ENCODE peak calls at places on chromosomes 3 and 15, in four cellular contexts. W, P, C and A are unnamed samples.

GRCh38 chr3:128504957-128505730 is 12.1 kb upstream of the GATA2 start:
- DNase-seq in W (no peak), P (peak), C (no peak), A (no peak)

GRCh38 chr3:122934251-122934650 is 93.3 kb downstream of the SEMA5B start:
- DNase-seq in W (no peak), P (no peak), C (no peak), A (no peak)

GRCh38 chr3:195062866-195063540 is 208.0 kb downstream of the XXYLT1 start:
- DNase-seq in W (no peak), P (no peak), C (no peak), A (no peak)

GRCh38 chr3:42302924-42303634 is 37.1 kb upstream of the CCK start:
- DNase-seq in W (no peak), P (no peak), C (no peak), A (no peak)

GRCh38 chr15:70523192-70523591 is 240.2 kb downstream of the UACA start:
- DNase-seq in W (no peak), P (no peak), C (no peak), A (no peak)

GRCh38 chr3:133479895-133480669 is 80.2 kb downstream of the BFSP2 start:
- DNase-seq in W (no peak), P (peak), C (no peak), A (peak)

GRCh38 chr3:18302517-18302916 is 122.6 kb downstream of the SATB1 start:
- DNase-seq in W (peak), P (no peak), C (peak), A (no peak)

GRCh38 chr3:12437223-12437605 is 47.1 kb upstream of the TSEN2 start:
- DNase-seq in W (no peak), P (no peak), C (no peak), A (no peak)

GRCh38 chr3:113847664-113848461 is 9.3 kb downstream of the GRAMD1C start:
- DNase-seq in W (no peak), P (no peak), C (no peak), A (peak)

GRCh38 chr3:184320099-184320445 is 5.7 kb downstream of the EIF4G1 start:
- DNase-seq in W (peak), P (peak), C (peak), A (peak)

GRCh38 chr3:152071924-152072323 is 196.8 kb upstream of the MBNL1 start:
- DNase-seq in W (no peak), P (peak), C (peak), A (peak)

GRCh38 chr15:35305906-35306305 is 220.8 kb upstream of the NANOGP8 start:
- DNase-seq in W (peak), P (no peak), C (no peak), A (no peak)

GRCh38 chr3:70820397-70820796 is 508.0 kb upstream of the MDFIC2 start:
- DNase-seq in W (no peak), P (no peak), C (no peak), A (no peak)

GRCh38 chr3:36244728-36245127 is 135.6 kb upstream of the STAC start:
- DNase-seq in W (no peak), P (no peak), C (no peak), A (no peak)

GRCh38 chr15:56794150-56794922 is 61.0 kb upstream of the ZNF280D start:
- DNase-seq in W (peak), P (no peak), C (no peak), A (no peak)

GRCh38 chr3:47542614-47543173 is 29.2 kb upstream of the ELP6 start:
- DNase-seq in W (no peak), P (no peak), C (no peak), A (no peak)

GRCh38 chr3:124131158-124132115 is 139.5 kb upstream of the ROPN1 start:
- DNase-seq in W (no peak), P (peak), C (no peak), A (no peak)

GRCh38 chr3:79421273-79421672 is 346.5 kb downstream of the ROBO1 start:
- DNase-seq in W (no peak), P (no peak), C (no peak), A (no peak)

GRCh38 chr3:195692781-195693427 is 27.9 kb upstream of the MUC20 start:
- DNase-seq in W (no peak), P (no peak), C (no peak), A (no peak)

GRCh38 chr3:106542101-106542769 is 673.4 kb upstream of the CBLB start:
- DNase-seq in W (no peak), P (no peak), C (no peak), A (no peak)

GRCh38 chr15:88513195-88513594 is 33.3 kb downstream of the DET1 start:
- DNase-seq in W (peak), P (no peak), C (peak), A (peak)

GRCh38 chr3:184223946-184224345 is 5.4 kb upstream of the VWA5B2 start:
- DNase-seq in W (no peak), P (no peak), C (no peak), A (no peak)

GRCh38 chr3:150129181-150129580 is 158.5 kb upstream of the PFN2 start:
- DNase-seq in W (no peak), P (no peak), C (no peak), A (no peak)

GRCh38 chr3:142216321-142216720 is 9.1 kb downstream of the GK5 start:
- DNase-seq in W (no peak), P (no peak), C (no peak), A (no peak)

GRCh38 chr3:3699816-3700633 is 99.2 kb upstream of the LRRN1 start:
- DNase-seq in W (no peak), P (peak), C (no peak), A (no peak)

GRCh38 chr3:18434731-18435130 is 9.6 kb upstream of the SATB1 start:
- DNase-seq in W (no peak), P (no peak), C (no peak), A (no peak)

GRCh38 chr3:117557469-117557868 is 847.9 kb downstream of the TUSC7 start:
- DNase-seq in W (no peak), P (no peak), C (no peak), A (no peak)

GRCh38 chr3:46544771-46545503 is 21.2 kb downstream of the LRRC2 start:
- DNase-seq in W (no peak), P (no peak), C (no peak), A (no peak)

GRCh38 chr3:12793701-12794100 is 2.8 kb upstream of the CAND2 start:
- DNase-seq in W (no peak), P (no peak), C (no peak), A (no peak)

GRCh38 chr3:140529096-140529495 is 148.8 kb upstream of the TRIM42 start:
- DNase-seq in W (no peak), P (no peak), C (peak), A (no peak)

GRCh38 chr3:102466001-102466400 is 31.2 kb downstream of the ZPLD1 start:
- DNase-seq in W (no peak), P (no peak), C (no peak), A (no peak)

GRCh38 chr3:106345353-106346027 is 476.7 kb upstream of the CBLB start:
- DNase-seq in W (peak), P (peak), C (peak), A (no peak)

GRCh38 chr15:83613716-83614115 is 40.2 kb upstream of the ADAMTSL3 start:
- DNase-seq in W (no peak), P (peak), C (no peak), A (no peak)

GRCh38 chr15:84603630-84604379 is 3.0 kb downstream of the ZSCAN2 start:
- DNase-seq in W (no peak), P (no peak), C (no peak), A (no peak)

GRCh38 chr15:36400936-36401585 is 178.4 kb upstream of the CDIN1 start:
- DNase-seq in W (no peak), P (no peak), C (no peak), A (no peak)

GRCh38 chr3:105933871-105934270 is 65.1 kb upstream of the CBLB start:
- DNase-seq in W (no peak), P (no peak), C (no peak), A (no peak)

GRCh38 chr3:66423791-66424190 is 77.0 kb downstream of the LRIG1 start:
- DNase-seq in W (peak), P (no peak), C (peak), A (no peak)